ENCODE peak calls at places on chromosomes 12 and 14, in seven cellular contexts. Q, I, S, O, R, D and A are unnamed samples.

GRCh38 chr12:47021298-47021697 is 58.1 kb upstream of the PCED1B start:
- DNase-seq in Q (peak; percentile 13), I (peak; percentile 54), S (peak; percentile 98), O (no peak), R (peak; percentile 95), D (peak; percentile 20), A (peak; percentile 71)

GRCh38 chr12:31591308-31591901 is 469 bp upstream of the DENND5B start:
- DNase-seq in Q (no peak), I (no peak), S (peak; percentile 25), O (peak; percentile 60), R (peak; percentile 30), D (peak; percentile 27), A (peak; percentile 46)

GRCh38 chr12:95300286-95300685 is 82.7 kb downstream of the VEZT start:
- DNase-seq in Q (no peak), I (no peak), S (no peak), O (no peak), R (no peak), D (no peak), A (no peak)

GRCh38 chr12:75205556-75205955 is 4.1 kb downstream of the KCNC2 start:
- DNase-seq in Q (no peak), I (no peak), S (no peak), O (no peak), R (no peak), D (no peak), A (no peak)

GRCh38 chr12:124861492-124861891 is 2.2 kb downstream of the SCARB1 start:
- DNase-seq in Q (no peak), I (no peak), S (no peak), O (peak; percentile 78), R (peak; percentile 87), D (no peak), A (no peak)

GRCh38 chr14:61608245-61609142 is 86.8 kb upstream of the HIF1A start:
- DNase-seq in Q (no peak), I (no peak), S (no peak), O (no peak), R (peak; percentile 56), D (no peak), A (peak; percentile 75)

GRCh38 chr14:75295061-75295461 is 16.4 kb downstream of the FOS start:
- DNase-seq in Q (no peak), I (peak; percentile 71), S (peak; percentile 84), O (peak; percentile 82), R (peak; percentile 50), D (peak; percentile 63), A (no peak)

GRCh38 chr14:58636129-58636528 is 1.6 kb upstream of the DACT1 start:
- DNase-seq in Q (no peak), I (no peak), S (no peak), O (no peak), R (no peak), D (no peak), A (no peak)

GRCh38 chr14:51442513-51443175 is 202.6 kb downstream of the TMX1 start:
- DNase-seq in Q (no peak), I (peak; percentile 83), S (peak; percentile 98), O (peak; percentile 67), R (peak; percentile 99), D (no peak), A (no peak)

GRCh38 chr12:25256826-25257225 is 6.1 kb upstream of the KRAS start:
- DNase-seq in Q (no peak), I (no peak), S (no peak), O (no peak), R (no peak), D (no peak), A (no peak)

GRCh38 chr12:119117936-119118335 is 60.8 kb upstream of the HSPB8 start:
- DNase-seq in Q (no peak), I (no peak), S (no peak), O (no peak), R (no peak), D (no peak), A (no peak)

GRCh38 chr12:11486623-11487444 is 91.5 kb upstream of the PRB2 start:
- DNase-seq in Q (peak; percentile 66), I (peak; percentile 64), S (peak; percentile 90), O (peak; percentile 76), R (peak; percentile 93), D (peak; percentile 79), A (peak; percentile 74)

GRCh38 chr12:15634010-15634676 is 155.0 kb downstream of the EPS8 start:
- DNase-seq in Q (no peak), I (no peak), S (peak; percentile 61), O (no peak), R (peak; percentile 76), D (no peak), A (no peak)

GRCh38 chr12:17992002-17992656 is 97.9 kb downstream of the RERGL start:
- DNase-seq in Q (no peak), I (no peak), S (peak; percentile 67), O (no peak), R (peak; percentile 64), D (peak; percentile 52), A (peak; percentile 4)

GRCh38 chr12:56914724-56915123 is 19.5 kb downstream of the SDR9C7 start:
- DNase-seq in Q (no peak), I (no peak), S (no peak), O (no peak), R (no peak), D (no peak), A (no peak)

GRCh38 chr12:67394600-67394999 is 125.4 kb downstream of the CAND1 start:
- DNase-seq in Q (no peak), I (peak; percentile 8), S (no peak), O (peak; percentile 83), R (peak; percentile 68), D (no peak), A (no peak)

GRCh38 chr12:6563448-6564050 is 4.5 kb downstream of the NOP2 start:
- DNase-seq in Q (peak; percentile 21), I (no peak), S (peak; percentile 71), O (no peak), R (peak; percentile 64), D (peak; percentile 77), A (no peak)